ENCODE peak calls at places on chromosomes 12 and 14, in seven cellular contexts. J is HCT116, F is GM12878, M is K562, R is endothelial cell of umbilical vein, P is H1, Q is HepG2. U is an unnamed sample.

GRCh38 chr14:60275932-60276331 is 26.9 kb downstream of the PPM1A start:
- DNase-seq in J (no peak), Q (peak), P (no peak), F (no peak), M (no peak), R (peak), U (no peak)

GRCh38 chr12:42854826-42855225 is 265.3 kb upstream of the PRICKLE1 start:
- DNase-seq in M (no peak), J (no peak), P (no peak), Q (no peak), R (no peak), F (no peak), U (no peak)

GRCh38 chr12:90013409-90013808 is 304.8 kb upstream of the ATP2B1 start:
- DNase-seq in R (no peak), P (no peak), M (no peak), Q (no peak), F (peak), J (no peak), U (no peak)

GRCh38 chr14:51650721-51651387 is 856 bp upstream of the FRMD6 start:
- DNase-seq in M (peak), Q (no peak), F (no peak), R (peak), P (no peak), J (no peak), U (no peak)

GRCh38 chr14:101104485-101104884 is 201.0 kb upstream of the RTL1 start:
- DNase-seq in Q (no peak), P (no peak), J (no peak), F (no peak), M (no peak), R (no peak), U (no peak)

GRCh38 chr12:56266634-56267442 is at the start of gene COQ10A:
- DNase-seq in Q (peak), P (peak), R (peak), M (peak), F (peak), J (peak), U (no peak)

GRCh38 chr14:103281496-103282231 is 52.4 kb upstream of the EIF5 start:
- DNase-seq in P (no peak), M (peak), Q (peak), R (peak), F (no peak), J (no peak), U (peak)

GRCh38 chr14:36784541-36784940 is 122.9 kb downstream of the PAX9 start:
- DNase-seq in Q (no peak), M (no peak), J (no peak), R (no peak), F (no peak), P (no peak), U (no peak)

GRCh38 chr12:77488041-77488620 is 342.6 kb upstream of the NAV3 start:
- DNase-seq in M (no peak), P (no peak), Q (no peak), R (no peak), F (no peak), J (no peak), U (no peak)

GRCh38 chr12:110355080-110355479 is 48.4 kb downstream of the ANAPC7 start:
- DNase-seq in F (no peak), J (peak), M (peak), R (no peak), Q (peak), P (no peak), U (no peak)

GRCh38 chr14:99573000-99573330 is 31.0 kb downstream of the CCDC85C start:
- DNase-seq in J (no peak), P (no peak), F (no peak), Q (no peak), M (no peak), R (no peak), U (no peak)

GRCh38 chr14:71687115-71687836 is 245.0 kb upstream of the RGS6 start:
- DNase-seq in Q (no peak), P (no peak), R (no peak), F (no peak), M (no peak), J (no peak), U (no peak)

GRCh38 chr12:54588892-54589291 is 433 bp upstream of the PPP1R1A start:
- DNase-seq in P (no peak), F (no peak), R (no peak), Q (no peak), M (no peak), J (no peak), U (no peak)
- TF ChIP-seq EZH2 in P (no peak), F (no peak), R (peak), Q (no peak), M (no peak), J (no peak), U (no peak)

GRCh38 chr12:65605019-65605418 is 219.3 kb upstream of the HMGA2 start:
- DNase-seq in R (peak), M (no peak), Q (no peak), P (no peak), J (no peak), F (no peak), U (no peak)
- TF ChIP-seq POLR2AphosphoS5 in R (no peak), M (no peak), Q (no peak), P (no peak), J (no peak), F (no peak), U (no peak)

GRCh38 chr12:32522322-32523221 is 123.2 kb downstream of the FGD4 start:
- DNase-seq in F (peak), P (no peak), J (no peak), R (no peak), M (no peak), Q (no peak), U (no peak)
- H3K9ac ChIP-seq in F (no peak), P (no peak), J (no peak), R (no peak), M (no peak), Q (no peak), U (peak)

GRCh38 chr14:34060747-34061050 is 109.8 kb upstream of the EGLN3 start:
- DNase-seq in J (no peak), P (no peak), R (no peak), M (no peak), Q (no peak), F (no peak), U (no peak)

GRCh38 chr14:34059037-34059924 is 108.4 kb upstream of the EGLN3 start:
- DNase-seq in F (no peak), M (peak), Q (no peak), J (no peak), P (no peak), R (peak), U (no peak)

GRCh38 chr14:34062353-34062973 is 111.6 kb upstream of the EGLN3 start:
- DNase-seq in R (no peak), M (no peak), P (no peak), F (no peak), Q (no peak), J (no peak), U (no peak)

GRCh38 chr14:34058510-34058909 is 107.6 kb upstream of the EGLN3 start:
- DNase-seq in J (no peak), M (no peak), F (no peak), R (no peak), Q (no peak), P (no peak), U (no peak)

DNA sequence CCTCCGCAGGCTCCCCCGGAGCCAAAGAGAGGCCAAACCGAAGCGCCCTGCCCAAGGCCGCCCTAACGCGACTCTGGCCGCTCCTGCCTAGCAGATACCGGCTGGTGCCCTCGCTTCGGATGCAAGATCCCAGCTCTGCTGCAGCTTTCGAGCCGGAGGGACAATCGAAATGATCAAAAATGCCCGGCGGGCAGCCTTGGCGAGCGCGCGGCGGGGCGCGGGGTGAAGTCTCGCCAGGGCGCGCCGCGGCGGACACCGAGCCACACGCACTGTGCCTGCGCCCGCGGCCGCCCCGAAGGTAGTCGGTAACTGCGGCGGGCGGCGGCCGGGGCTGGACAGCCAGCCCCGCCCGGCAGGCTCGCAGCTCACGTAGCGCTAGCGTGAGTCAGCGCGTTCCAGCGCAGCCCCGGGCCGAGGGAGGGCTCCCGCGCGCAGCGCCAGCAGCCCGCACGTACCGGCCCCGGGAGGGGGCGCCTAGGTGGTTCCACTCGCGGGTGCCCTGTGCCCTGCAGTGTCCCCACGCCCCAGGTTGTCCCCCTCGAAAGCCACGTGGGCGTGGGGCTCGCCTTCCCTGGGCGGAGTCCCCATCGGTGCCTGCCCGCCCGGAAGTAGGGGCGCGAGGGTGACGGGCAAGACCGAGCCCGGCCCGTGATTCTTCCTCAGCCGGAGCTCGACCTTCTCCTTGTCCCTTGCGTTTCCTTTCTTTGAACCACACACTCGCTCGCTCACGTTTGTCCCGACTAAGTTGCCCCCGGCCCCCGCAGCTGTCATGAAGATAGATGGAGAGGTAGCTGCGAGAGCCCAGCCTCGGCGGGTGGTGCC is 109.3 kb upstream of the EGLN3 start:
- DNase-seq in F (no peak), M (peak), Q (peak), J (no peak), R (peak), P (no peak), U (no peak)
- TF ChIP-seq EZH2 in F (no peak), M (no peak), Q (no peak), J (no peak), R (no peak), P (peak), U (no peak)

GRCh38 chr12:131948166-131948712 is 1.5 kb upstream of the EP400 start:
- DNase-seq in Q (no peak), P (no peak), M (no peak), F (no peak), R (no peak), J (no peak), U (no peak)

GRCh38 chr12:131946757-131947156 is 3.0 kb upstream of the EP400 start:
- DNase-seq in Q (no peak), P (no peak), M (no peak), J (no peak), R (no peak), F (no peak), U (no peak)

GRCh38 chr12:131947482-131948027 is 2.2 kb upstream of the EP400 start:
- DNase-seq in Q (no peak), R (no peak), F (no peak), P (no peak), J (no peak), M (no peak), U (no peak)

GRCh38 chr12:131950182-131950913 is 606 bp downstream of the EP400 start:
- DNase-seq in Q (no peak), P (no peak), M (peak), J (no peak), R (peak), F (no peak), U (no peak)

DNA sequence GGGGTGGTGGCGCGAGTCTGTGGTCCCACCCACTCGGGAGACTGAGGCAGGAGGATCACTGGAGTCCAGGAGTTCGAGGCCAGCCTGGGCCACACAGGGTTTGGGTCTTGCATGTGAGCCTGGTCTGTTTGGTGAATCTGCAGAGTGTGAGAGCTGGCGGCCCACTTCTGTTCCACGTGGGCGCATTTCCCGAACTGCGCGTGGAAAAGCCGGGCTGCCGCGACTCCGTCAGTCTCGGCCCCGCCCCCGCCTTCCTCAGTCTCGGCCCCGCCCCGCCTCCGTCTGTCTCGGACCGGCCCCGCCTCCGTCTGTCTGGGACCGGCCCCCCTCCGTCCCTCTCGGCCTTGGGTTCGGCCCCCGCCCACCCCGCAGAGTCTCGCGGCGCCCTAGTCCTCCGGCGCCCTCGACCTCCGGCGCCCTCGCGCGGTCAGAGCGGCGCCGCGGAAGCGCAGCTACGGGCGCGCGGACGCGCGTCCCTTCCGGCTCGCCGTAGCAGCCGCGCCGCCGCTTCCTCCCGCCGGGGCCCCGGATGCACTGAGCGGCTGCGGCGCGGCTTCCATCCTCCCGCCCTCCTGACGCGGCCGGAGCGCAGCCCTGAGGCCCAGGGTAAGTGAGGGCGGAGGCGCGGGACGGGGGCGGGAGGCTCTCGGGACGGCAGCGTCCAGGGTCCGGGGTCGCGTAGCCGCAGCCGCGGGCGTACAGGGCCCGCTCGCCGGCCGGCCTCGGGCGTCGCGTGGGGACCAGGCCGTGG is at the start of gene EP400:
- DNase-seq in Q (peak), J (peak), P (peak), R (peak), F (peak), M (peak), U (no peak)
- TF ChIP-seq POLR2AphosphoS5 in Q (peak), J (peak), P (peak), R (peak), F (peak), M (no peak), U (peak)

DNA sequence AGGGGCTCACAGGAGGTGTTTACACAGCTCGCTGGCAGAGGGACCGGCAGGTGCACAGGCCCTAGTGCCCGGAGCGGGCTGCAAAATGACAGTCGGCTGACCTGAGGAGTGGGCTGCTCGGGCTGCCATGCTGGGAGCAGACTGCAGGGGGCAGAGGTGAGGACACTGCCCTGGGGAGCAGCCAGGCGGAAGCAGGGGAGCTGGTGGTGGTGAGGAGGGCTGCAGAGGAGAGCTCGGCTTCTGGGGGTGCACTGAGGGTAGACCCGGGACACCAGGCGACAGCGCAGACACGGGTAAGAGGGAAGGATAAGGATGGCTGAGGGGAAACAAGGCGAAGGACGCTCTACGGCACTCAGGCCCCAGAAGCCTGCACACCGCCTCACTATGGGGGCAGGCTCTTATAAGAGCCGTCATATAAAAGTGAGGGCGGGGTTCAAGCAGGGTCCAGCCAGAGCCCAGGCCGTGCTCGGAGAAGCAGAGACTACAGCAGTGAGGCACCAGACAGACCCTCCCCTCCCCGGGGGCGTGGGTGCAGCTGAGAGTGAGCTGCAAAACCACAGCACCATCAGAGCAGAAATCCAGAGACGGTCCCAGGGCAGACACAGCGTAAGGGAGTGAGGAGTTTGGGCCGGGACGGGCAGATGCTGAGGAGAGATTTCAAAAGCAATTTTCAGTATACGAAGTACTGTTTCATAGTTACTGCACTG is 62.5 kb downstream of the CCDC88C start:
- DNase-seq in F (no peak), P (peak), R (no peak), Q (no peak), M (no peak), J (no peak), U (no peak)
- H3K9ac ChIP-seq in F (peak), P (no peak), R (no peak), Q (no peak), M (peak), J (no peak), U (no peak)